ENCODE peak calls at places on chromosomes 1 and 21, in six cellular contexts. R is colonic mucosa, X is PC-3, Z is neural progenitor cell, P is GM12878, M is fibroblast of lung. U is an unnamed sample.

GRCh38 chr1:59179673-59180072 is 117.2 kb upstream of the FGGY start:
- DNase-seq in P (no peak), X (peak; percentile 5), R (no peak), Z (no peak), M (peak; percentile 35), U (peak; percentile 31)

GRCh38 chr1:199786695-199787094 is 240.8 kb upstream of the NR5A2 start:
- DNase-seq in M (no peak), P (no peak), X (no peak), Z (no peak), R (no peak), U (no peak)

GRCh38 chr21:37383066-37383465 is 16.5 kb downstream of the DYRK1A start:
- DNase-seq in R (no peak), M (no peak), Z (peak; percentile 40), P (no peak), X (no peak), U (no peak)

GRCh38 chr1:157198619-157199420 is 60.6 kb upstream of the ETV3 start:
- DNase-seq in P (no peak), Z (no peak), R (no peak), X (no peak), M (no peak), U (no peak)

GRCh38 chr1:15410884-15411245 is 1.2 kb downstream of the EFHD2 start:
- DNase-seq in M (no peak), Z (no peak), X (no peak), P (no peak), R (peak; percentile 48), U (no peak)

GRCh38 chr1:193408782-193409293 is 222.4 kb upstream of the B3GALT2 start:
- DNase-seq in X (no peak), R (peak; percentile 71), P (no peak), M (peak; percentile 54), Z (peak; percentile 13), U (peak; percentile 7)

GRCh38 chr1:162003061-162003824 is 20.4 kb downstream of the OLFML2B start:
- DNase-seq in M (peak; percentile 96), Z (no peak), R (no peak), P (no peak), X (peak; percentile 99), U (peak; percentile 95)

GRCh38 chr1:33719771-33720670 is 143.9 kb upstream of the HMGB4 start:
- DNase-seq in P (no peak), M (no peak), Z (no peak), R (no peak), X (no peak), U (peak; percentile 38)

GRCh38 chr1:3609016-3609768 is 2.1 kb downstream of the MEGF6 start:
- DNase-seq in M (no peak), X (no peak), R (no peak), Z (no peak), P (no peak), U (no peak)

GRCh38 chr1:3609769-3610157 is 1.5 kb downstream of the MEGF6 start:
- DNase-seq in R (no peak), M (no peak), Z (peak; percentile 66), P (no peak), X (no peak), U (no peak)

GRCh38 chr1:3611170-3612019 is at the start of gene MEGF6:
- DNase-seq in X (peak; percentile 75), Z (peak; percentile 98), P (no peak), M (no peak), R (peak; percentile 74), U (peak; percentile 46)

GRCh38 chr1:3610823-3611169 is 512 bp downstream of the MEGF6 start:
- DNase-seq in M (no peak), R (no peak), Z (no peak), P (no peak), X (no peak), U (no peak)

GRCh38 chr1:3610165-3610822 is 1.0 kb downstream of the MEGF6 start:
- DNase-seq in P (no peak), X (no peak), M (peak; percentile 37), Z (peak; percentile 51), R (no peak), U (peak; percentile 35)
- H3K9ac ChIP-seq in P (no peak overlapping the region), X (no peak overlapping the region), M (peak overlapping the region; percentile 2), Z (peak overlapping the region; percentile 30), R (no peak overlapping the region), U (no peak overlapping the region)

GRCh38 chr1:212254853-212255363 is 30.3 kb upstream of the PPP2R5A start:
- DNase-seq in Z (no peak), R (no peak), X (no peak), M (no peak), P (no peak), U (peak; percentile 17)

GRCh38 chr1:212255705-212256307 is 29.4 kb upstream of the PPP2R5A start:
- DNase-seq in P (no peak), M (peak; percentile 5), R (no peak), X (no peak), Z (no peak), U (no peak)

GRCh38 chr1:212257157-212257556 is 28.1 kb upstream of the PPP2R5A start:
- DNase-seq in M (no peak), Z (no peak), R (no peak), X (no peak), P (no peak), U (no peak)

GRCh38 chr1:212259693-212260480 is 25.3 kb upstream of the PPP2R5A start:
- DNase-seq in X (no peak), R (no peak), P (no peak), Z (no peak), M (no peak), U (no peak)

GRCh38 chr1:212256404-212256803 is 28.8 kb upstream of the PPP2R5A start:
- DNase-seq in R (no peak), Z (no peak), M (no peak), P (no peak), X (no peak), U (no peak)
- H3K9ac ChIP-seq in R (no peak overlapping the region), Z (no peak overlapping the region), M (no peak overlapping the region), P (no peak overlapping the region), X (no peak overlapping the region), U (no peak overlapping the region)

DNA sequence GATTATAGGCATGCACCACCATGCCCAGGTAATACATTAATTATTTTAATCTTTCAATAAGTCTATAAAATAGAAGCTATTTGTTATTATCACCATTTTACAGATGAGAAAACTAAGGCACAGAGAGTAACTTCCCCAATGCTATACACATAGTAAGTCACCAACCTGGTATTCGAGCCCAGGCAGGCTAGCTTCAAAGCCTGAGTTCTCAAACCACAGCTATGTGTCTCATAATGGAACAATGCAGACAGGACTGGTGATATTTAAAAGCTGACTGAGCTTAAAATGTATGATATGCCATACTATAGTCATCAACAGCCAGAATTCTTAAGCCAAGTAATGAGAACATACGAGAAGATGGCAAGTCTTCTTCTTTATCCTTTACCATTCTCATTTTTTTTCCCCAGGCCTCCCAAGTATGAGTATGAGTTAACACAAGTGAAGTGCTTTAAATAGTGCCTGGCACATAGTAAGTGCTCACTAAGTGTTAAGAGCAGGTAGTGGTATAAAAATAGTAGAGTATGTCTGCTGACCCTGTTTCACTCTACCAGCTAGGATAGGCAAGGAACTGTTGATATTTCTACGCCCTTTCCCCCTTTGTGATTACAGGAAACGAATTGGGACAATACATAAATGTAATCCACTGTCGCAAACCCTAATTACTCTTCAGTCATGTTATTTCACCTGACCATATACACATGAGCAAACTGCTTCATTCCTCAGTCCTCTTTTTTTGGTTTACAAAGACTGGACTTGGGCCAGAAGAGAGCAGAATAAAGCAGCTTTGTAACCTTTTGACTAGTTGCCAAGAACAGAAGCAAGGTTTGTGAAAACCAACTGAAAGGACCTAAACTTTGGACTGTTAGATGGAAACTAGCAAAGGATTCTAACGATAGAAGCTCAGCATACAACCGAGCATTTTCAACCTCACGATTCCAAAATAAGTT is 9.5 kb downstream of the EYA3 start:
- DNase-seq in Z (no peak), P (no peak), M (peak; percentile 27), R (no peak), X (peak; percentile 36), U (peak; percentile 74)
- H3K9ac ChIP-seq in Z (no peak overlapping the region), P (no peak overlapping the region), M (no peak overlapping the region), R (peak overlapping the region; percentile 51), X (no peak overlapping the region), U (no peak overlapping the region)

GRCh38 chr1:56911098-56911497 is 54.7 kb downstream of the C8B start:
- DNase-seq in M (peak; percentile 4), P (no peak), X (peak; percentile 45), Z (no peak), R (no peak), U (peak; percentile 65)

GRCh38 chr1:56911539-56911938 is 54.3 kb downstream of the C8B start:
- DNase-seq in Z (no peak), X (no peak), M (no peak), P (no peak), R (no peak), U (peak; percentile 38)

GRCh38 chr1:56912325-56912724 is 53.5 kb downstream of the C8B start:
- DNase-seq in X (no peak), R (no peak), P (no peak), M (no peak), Z (no peak), U (no peak)

GRCh38 chr1:56908619-56909340 is 54.2 kb downstream of the C8A start:
- DNase-seq in M (peak; percentile 5), P (no peak), Z (no peak), R (no peak), X (no peak), U (peak; percentile 75)

DNA sequence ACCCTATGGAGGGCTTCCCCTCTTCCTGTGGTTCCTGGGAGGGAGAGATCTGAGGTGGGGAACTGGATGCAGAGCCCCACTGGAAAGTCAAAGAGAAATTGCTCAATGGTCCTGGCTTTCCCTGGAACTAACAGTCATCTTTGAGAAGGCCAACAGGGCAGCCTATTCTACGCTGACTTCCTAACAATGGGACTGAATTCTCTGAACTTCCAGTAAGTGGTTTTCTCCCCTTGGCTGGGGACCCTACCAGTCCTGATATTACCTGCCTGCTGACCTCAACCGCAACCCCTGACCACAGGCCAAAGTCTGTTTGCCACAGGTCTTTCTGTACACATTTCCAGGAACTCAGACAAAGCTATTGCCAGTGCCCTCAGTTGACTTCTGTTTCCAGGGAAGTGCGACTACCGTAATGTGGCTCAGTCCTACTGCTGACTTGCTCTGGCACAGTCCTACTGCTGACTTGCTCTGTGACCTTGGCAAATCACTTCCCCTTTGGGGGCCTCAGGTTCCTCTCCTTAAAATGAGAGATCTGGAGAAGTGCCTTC is 55.3 kb downstream of the C8B start:
- DNase-seq in R (no peak), X (no peak), Z (no peak), P (no peak), M (no peak), U (no peak)
- H3K9ac ChIP-seq in R (no peak overlapping the region), X (no peak overlapping the region), Z (no peak overlapping the region), P (no peak overlapping the region), M (no peak overlapping the region), U (no peak overlapping the region)

GRCh38 chr1:243269461-243269801 is 13.6 kb downstream of the SDCCAG8 start:
- DNase-seq in M (no peak), P (no peak), R (no peak), Z (no peak), X (no peak), U (no peak)
- H3K9ac ChIP-seq in M (no peak overlapping the region), P (no peak overlapping the region), R (no peak overlapping the region), Z (no peak overlapping the region), X (peak overlapping the region; percentile 42), U (no peak overlapping the region)

DNA sequence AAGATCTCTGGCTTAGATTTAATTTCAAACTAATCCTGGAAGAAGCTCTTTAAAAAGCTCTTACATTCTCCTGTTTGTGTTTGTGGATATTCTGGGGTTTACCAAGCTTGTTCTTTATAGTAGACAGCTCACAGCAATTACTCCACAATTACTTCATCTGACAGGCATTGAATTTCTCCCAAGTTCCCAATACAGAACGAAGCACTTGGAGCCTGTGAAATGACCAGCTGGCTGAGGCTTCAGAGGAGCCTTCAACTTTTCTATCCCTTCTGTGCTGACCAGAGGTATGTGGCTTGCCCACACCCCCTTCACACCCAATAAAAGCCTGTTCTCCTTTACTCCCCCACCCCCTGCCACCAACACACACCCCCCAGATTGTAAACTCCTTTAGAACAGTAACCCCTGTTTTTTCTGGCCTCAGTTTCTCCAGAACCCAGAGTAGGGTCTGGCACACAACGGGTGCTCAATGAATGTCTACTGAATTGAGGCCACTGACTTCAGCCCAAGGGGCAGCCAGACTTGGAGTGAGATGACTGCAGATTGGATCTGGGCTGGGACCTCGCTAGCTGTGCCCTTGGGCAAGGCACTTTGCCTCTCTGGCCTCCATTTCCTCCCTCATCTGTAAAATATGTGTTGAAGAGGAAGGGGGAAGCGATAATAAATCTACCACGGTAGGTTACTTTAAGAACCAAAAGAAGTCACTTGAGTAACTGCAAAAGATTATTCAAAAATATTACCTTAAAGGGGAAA is 744 bp upstream of the GRHL3 start:
- DNase-seq in M (peak; percentile 73), X (no peak), Z (no peak), R (no peak), P (no peak), U (peak; percentile 66)
- H3K9ac ChIP-seq in M (no peak overlapping the region), X (no peak overlapping the region), Z (no peak overlapping the region), R (no peak overlapping the region), P (no peak overlapping the region), U (no peak overlapping the region)

U was measured in GM23248.